ENCODE peak calls at places on chromosomes 1 and 21, in four cellular contexts. R, A, M and Q are unnamed samples. For H3K4me1 and H3K9me3, the result is how much of the 10 kb centered on the place peaks cover.

GRCh38 chr21:38798481-38798882 is 7.2 kb upstream of the ETS2 start:
- DNase-seq in R (no peak), A (no peak), M (no peak), Q (no peak)

GRCh38 chr1:38004284-38005101 is 821 bp downstream of the FHL3 start:
- DNase-seq in R (no peak), A (peak), M (peak), Q (no peak)

GRCh38 chr1:219310181-219310728 is 136.6 kb downstream of the LYPLAL1 start:
- DNase-seq in R (no peak), A (no peak), M (no peak), Q (no peak)

GRCh38 chr1:40462956-40463590 is 12.8 kb downstream of the ZFP69B start:
- DNase-seq in R (no peak), A (no peak), M (no peak), Q (no peak)

GRCh38 chr1:15531003-15531402 is 4.4 kb downstream of the DNAJC16 start:
- DNase-seq in R (no peak), A (no peak), M (no peak), Q (no peak)

GRCh38 chr1:31180338-31180737 is 59.3 kb downstream of the NKAIN1 start:
- DNase-seq in R (no peak), A (no peak), M (no peak), Q (no peak)

GRCh38 chr1:91501527-91501859 is 842 bp downstream of the CDC7 start:
- DNase-seq in R (no peak), A (no peak), M (no peak), Q (no peak)

GRCh38 chr1:207826557-207827487 is 75.0 kb downstream of the CD46 start:
- DNase-seq in R (peak), A (no peak), M (no peak), Q (no peak)

GRCh38 chr1:208101661-208102431 is 142.3 kb downstream of the PLXNA2 start:
- DNase-seq in R (peak), A (peak), M (no peak), Q (no peak)

GRCh38 chr1:188665477-188665876 is 1812.2 kb downstream of the BRINP3 start:
- DNase-seq in R (no peak), A (no peak), M (no peak), Q (no peak)

GRCh38 chr1:228400237-228400651 is 6.4 kb downstream of the TRIM11 start:
- DNase-seq in R (no peak), A (no peak), M (no peak), Q (no peak)

GRCh38 chr1:7856345-7856744 is 3.5 kb upstream of the UTS2 start:
- DNase-seq in R (no peak), A (peak), M (no peak), Q (no peak)

GRCh38 chr1:29096255-29096896 is 27.3 kb downstream of the TMEM200B start:
- DNase-seq in R (no peak), A (peak), M (no peak), Q (no peak)

GRCh38 chr1:245132771-245133170 is 22.0 kb upstream of the KIF26B start:
- DNase-seq in R (no peak), A (no peak), M (no peak), Q (no peak)

GRCh38 chr1:201758508-201759050 is 70.4 kb upstream of the IPO9 start:
- DNase-seq in R (no peak), A (no peak), M (no peak), Q (no peak)

GRCh38 chr1:39127513-39127912 is 77.0 kb upstream of the MACF1 start:
- DNase-seq in R (peak), A (peak), M (no peak), Q (no peak)

GRCh38 chr1:1435094-1435903 is at the start of gene VWA1:
- DNase-seq in R (peak), A (peak), M (no peak), Q (no peak)

GRCh38 chr1:58979677-58980076 is 195.8 kb upstream of the JUN start:
- DNase-seq in R (no peak), A (no peak), M (no peak), Q (no peak)

GRCh38 chr1:198880818-198881597 is 242.2 kb downstream of the PTPRC start:
- DNase-seq in R (no peak), A (no peak), M (no peak), Q (no peak)

GRCh38 chr1:167517535-167518330 is 596 bp downstream of the CD247 start:
- DNase-seq in R (no peak), A (no peak), M (no peak), Q (peak)

GRCh38 chr1:212671342-212672031 is 28.2 kb downstream of the BATF3 start:
- DNase-seq in R (peak), A (no peak), M (peak), Q (peak)

GRCh38 chr1:98796049-98796448 is 134.5 kb downstream of the SNX7 start:
- DNase-seq in R (no peak), A (no peak), M (no peak), Q (no peak)

GRCh38 chr1:228379165-228379460 is 27.5 kb downstream of the TRIM11 start:
- DNase-seq in R (no peak), A (peak), M (no peak), Q (no peak)

GRCh38 chr21:32143222-32143939 is 135.5 kb downstream of the MIS18A start:
- DNase-seq in R (peak), A (peak), M (peak), Q (no peak)

GRCh38 chr1:200405273-200405672 is 4.6 kb downstream of the ZNF281 start:
- DNase-seq in R (no peak), A (no peak), M (no peak), Q (no peak)

GRCh38 chr1:170225735-170226524 is 80.2 kb downstream of the NTMT2 start:
- DNase-seq in R (no peak), A (no peak), M (no peak), Q (no peak)

GRCh38 chr21:26457817-26458216 is 115.3 kb downstream of the CYYR1 start:
- DNase-seq in R (no peak), A (no peak), M (no peak), Q (no peak)

GRCh38 chr1:39657923-39658485 is 13.9 kb downstream of the NT5C1A start:
- DNase-seq in R (no peak), A (peak), M (no peak), Q (no peak)

GRCh38 chr1:33348194-33348593 is 27.3 kb upstream of the A3GALT2 start:
- DNase-seq in R (no peak), A (peak), M (peak), Q (no peak)

GRCh38 chr1:245797592-245798366 is 643.0 kb downstream of the KIF26B start:
- DNase-seq in R (no peak), A (peak), M (no peak), Q (no peak)

GRCh38 chr1:209634005-209634737 is 18.1 kb downstream of the LAMB3 start:
- DNase-seq in R (no peak), A (no peak), M (no peak), Q (no peak)

DNA sequence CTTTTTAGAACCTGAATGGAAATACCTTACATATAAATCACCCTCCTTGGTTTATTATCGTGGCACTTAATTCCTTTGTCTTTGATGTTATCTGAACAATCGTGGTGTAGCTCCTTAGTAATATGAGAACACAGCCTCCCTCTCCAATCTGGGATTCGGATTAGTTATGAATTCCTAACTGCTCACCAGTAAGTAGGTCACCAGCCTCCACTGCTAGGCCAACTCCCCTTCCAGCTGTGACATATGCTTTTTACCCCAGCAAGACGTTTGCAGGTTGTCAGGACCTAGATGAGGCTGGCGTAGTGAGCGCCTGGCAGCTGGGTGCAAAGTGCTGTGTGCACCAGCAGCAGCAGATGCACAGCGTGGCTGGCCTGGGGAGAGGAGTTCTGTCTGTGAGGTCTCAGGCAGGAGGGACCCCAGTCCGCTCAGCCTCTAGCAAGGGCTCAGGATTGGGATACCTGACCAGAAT is 38.2 kb downstream of the NTPCR start:
- DNase-seq in R (no peak), A (no peak), M (no peak), Q (no peak)
- H3K4me1 ChIP-seq in R (under half), A (under half), M (under half), Q (under half)

GRCh38 chr1:152227310-152227928 is 3.4 kb upstream of the HRNR start:
- DNase-seq in R (no peak), A (no peak), M (no peak), Q (no peak)
- H3K9me3 ChIP-seq in R (under half), A (under half), M (under half), Q (under half)

GRCh38 chr1:243233908-243234307 is 21.2 kb downstream of the CEP170 start:
- DNase-seq in R (no peak), A (no peak), M (no peak), Q (no peak)
- H3K4me1 ChIP-seq in R (under half), A (under half), M (under half), Q (under half)

GRCh38 chr1:2953688-2954285 is 67.5 kb upstream of the ACTRT2 start:
- DNase-seq in R (no peak), A (no peak), M (no peak), Q (no peak)
- H3K9me3 ChIP-seq in R (under half), A (under half), M (under half), Q (under half)

GRCh38 chr21:34615487-34615814 is 538 bp upstream of the RCAN1 start:
- DNase-seq in R (no peak), A (no peak), M (no peak), Q (no peak)
- H3K4me1 ChIP-seq in R (under half), A (under half), M (under half), Q (under half)

GRCh38 chr1:4771267-4771666 is 116.9 kb downstream of the AJAP1 start:
- DNase-seq in R (no peak), A (no peak), M (no peak), Q (no peak)
- H3K9me3 ChIP-seq in R (under half), A (under half), M (under half), Q (under half)

GRCh38 chr1:21331752-21332480 is 41.7 kb upstream of the ECE1 start:
- DNase-seq in R (no peak), A (no peak), M (no peak), Q (no peak)

GRCh38 chr1:21334214-21335087 is 44.2 kb upstream of the ECE1 start:
- DNase-seq in R (peak), A (peak), M (peak), Q (no peak)

GRCh38 chr1:21333824-21334213 is 43.6 kb upstream of the ECE1 start:
- DNase-seq in R (no peak), A (no peak), M (no peak), Q (no peak)

GRCh38 chr1:21335088-21335678 is 44.9 kb upstream of the ECE1 start:
- DNase-seq in R (no peak), A (no peak), M (no peak), Q (no peak)

GRCh38 chr1:21332691-21333449 is 42.6 kb upstream of the ECE1 start:
- DNase-seq in R (no peak), A (no peak), M (no peak), Q (no peak)
- H3K4me1 ChIP-seq in R (half or more), A (under half), M (under half), Q (half or more)

GRCh38 chr1:247102381-247102780 is 1.8 kb downstream of the ZNF669 start:
- DNase-seq in R (no peak), A (no peak), M (no peak), Q (no peak)
- H3K9me3 ChIP-seq in R (under half), A (under half), M (under half), Q (under half)